ENCODE peak calls at places on chromosomes 12 and 14, in ten cellular contexts. W, U, G, V, D, A, F, M, R and S are unnamed samples. For H3K4me1, the result is how much of the 10 kb centered on the place peaks cover.

GRCh38 chr12:38934696-38935095 is 29.3 kb upstream of the CPNE8 start:
- DNase-seq in W (no peak), U (no peak), G (no peak), V (no peak), D (no peak), A (no peak), F (no peak), M (no peak), R (no peak), S (no peak)

GRCh38 chr14:58941666-58942065 is 246.8 kb upstream of the DAAM1 start:
- DNase-seq in W (no peak), U (no peak), G (no peak), V (no peak), D (no peak), A (no peak), F (no peak), M (no peak), R (peak), S (no peak)

GRCh38 chr14:92675421-92675820 is 73.0 kb downstream of the LGMN start:
- DNase-seq in W (no peak), U (no peak), G (no peak), V (no peak), D (no peak), A (no peak), F (no peak), M (no peak), R (no peak), S (no peak)

GRCh38 chr14:105365681-105366080 is 32.7 kb upstream of the TEX22 start:
- DNase-seq in W (peak), U (no peak), G (no peak), V (no peak), D (no peak), A (no peak), F (no peak), M (no peak), R (no peak), S (no peak)

GRCh38 chr14:74712499-74713394 is at the start of the genes AREL1 and FCF1:
- DNase-seq in W (peak), U (peak), G (peak), V (peak), D (peak), A (peak), F (peak), M (peak), R (peak), S (peak)

GRCh38 chr14:58947816-58948440 is 240.5 kb upstream of the DAAM1 start:
- DNase-seq in W (no peak), U (no peak), G (no peak), V (no peak), D (no peak), A (no peak), F (no peak), M (no peak), R (no peak), S (no peak)

GRCh38 chr14:101225729-101226152 is 322.2 kb upstream of the RTL1 start:
- DNase-seq in W (no peak), U (peak), G (no peak), V (no peak), D (no peak), A (no peak), F (no peak), M (no peak), R (no peak), S (no peak)

GRCh38 chr14:31037709-31038221 is 11.6 kb upstream of the STRN3 start:
- DNase-seq in W (no peak), U (no peak), G (no peak), V (no peak), D (no peak), A (no peak), F (no peak), M (no peak), R (no peak), S (no peak)

GRCh38 chr12:49692851-49693250 is 14.4 kb downstream of the FMNL3 start:
- DNase-seq in W (no peak), U (no peak), G (no peak), V (no peak), D (no peak), A (no peak), F (no peak), M (no peak), R (no peak), S (no peak)

GRCh38 chr12:132438139-132438700 is 51.7 kb upstream of the FBRSL1 start:
- DNase-seq in W (no peak), U (no peak), G (no peak), V (no peak), D (no peak), A (no peak), F (no peak), M (no peak), R (no peak), S (no peak)

GRCh38 chr14:80621701-80622100 is 319.8 kb downstream of the CEP128 start:
- DNase-seq in W (no peak), U (no peak), G (no peak), V (no peak), D (no peak), A (no peak), F (no peak), M (no peak), R (peak), S (no peak)

GRCh38 chr12:29672580-29672979 is 111.2 kb downstream of the TMTC1 start:
- DNase-seq in W (no peak), U (no peak), G (no peak), V (no peak), D (no peak), A (no peak), F (no peak), M (no peak), R (no peak), S (no peak)

GRCh38 chr14:50725761-50726160 is 57.7 kb upstream of the SAV1 start:
- DNase-seq in W (no peak), U (no peak), G (no peak), V (no peak), D (no peak), A (no peak), F (no peak), M (no peak), R (no peak), S (no peak)

DNA sequence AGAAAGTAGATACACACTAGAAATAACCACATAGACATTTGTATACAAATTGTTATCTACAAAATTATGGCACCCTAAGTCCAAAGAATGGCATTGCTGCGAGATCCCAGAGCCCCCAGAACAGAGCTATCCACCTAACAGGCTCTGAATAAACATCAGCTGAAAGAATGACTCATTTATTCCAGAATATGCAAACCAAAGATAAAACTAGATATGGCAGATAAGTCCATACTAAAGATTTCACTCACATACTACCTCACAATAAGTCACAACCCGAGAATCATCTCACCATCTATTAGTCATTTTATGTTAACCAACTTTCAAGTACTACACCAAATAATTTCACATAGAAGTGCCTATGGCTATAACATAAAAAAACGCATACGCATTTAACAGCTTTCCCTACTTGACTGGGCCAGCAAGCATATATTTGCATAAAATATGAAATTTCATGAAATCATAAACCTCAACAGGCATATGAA is 5.6 kb downstream of the CNIH1 start:
- DNase-seq in W (no peak), U (no peak), G (no peak), V (no peak), D (no peak), A (no peak), F (no peak), M (no peak), R (peak), S (no peak)
- H3K4me1 ChIP-seq in W (half or more), U (under half), G (under half), V (under half), D (under half), A (under half), F (under half), M (under half), R (under half), S (under half)

DNA sequence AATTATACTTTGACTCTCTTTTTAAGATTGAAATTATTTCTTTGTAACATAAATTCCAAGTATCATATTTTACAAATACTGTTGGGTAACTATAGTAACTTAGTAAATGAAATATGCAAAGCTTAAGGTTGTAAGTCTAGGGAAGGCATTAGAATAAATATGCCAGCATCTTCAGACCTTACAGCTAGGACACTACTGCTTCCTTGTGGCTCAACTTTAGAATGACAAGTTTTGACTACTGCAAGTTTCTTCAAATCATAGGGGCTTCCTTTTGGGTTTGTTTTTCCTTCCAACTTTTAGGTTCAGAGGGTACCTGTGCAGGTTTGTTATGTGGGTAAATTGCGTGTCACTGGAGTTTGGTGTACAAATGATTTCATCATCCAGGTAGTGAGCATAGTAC is 17.7 kb upstream of the ANP32D start:
- DNase-seq in W (no peak), U (no peak), G (no peak), V (no peak), D (no peak), A (no peak), F (no peak), M (no peak), R (peak), S (no peak)
- TF ChIP-seq CTCF in W (peak), U (peak), G (peak), V (peak), D (peak), A (peak), F (no peak), M (peak), R (peak), S (peak)

GRCh38 chr12:97572220-97572619 is 109.6 kb downstream of the RMST start:
- DNase-seq in W (no peak), U (no peak), G (no peak), V (no peak), D (no peak), A (no peak), F (no peak), M (no peak), R (no peak), S (no peak)
- H3K4me1 ChIP-seq in W (under half), U (under half), G (under half), V (under half), D (under half), A (under half), F (under half), M (under half), R (under half), S (under half)

DNA sequence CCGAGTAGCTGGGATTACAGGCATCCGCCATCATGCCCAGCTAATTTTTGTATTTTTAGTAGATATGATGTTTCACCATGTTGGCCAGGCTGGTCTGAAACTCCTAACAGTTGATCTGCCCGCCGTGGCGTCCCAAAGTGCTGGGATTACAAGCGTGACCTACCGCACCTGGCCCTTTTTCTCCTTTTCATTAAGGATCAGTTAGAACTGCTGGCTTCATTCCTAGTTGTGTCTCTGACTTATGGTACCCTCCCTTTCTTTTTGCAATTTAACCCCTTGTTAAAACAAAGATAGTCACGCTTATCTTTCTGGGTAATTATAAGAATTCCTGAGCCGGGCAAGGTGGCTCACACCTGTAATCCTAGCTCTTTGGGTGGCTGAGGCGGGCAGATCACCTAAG is 14.3 kb downstream of the SAMD15 start:
- DNase-seq in W (no peak), U (no peak), G (no peak), V (no peak), D (no peak), A (no peak), F (no peak), M (no peak), R (no peak), S (no peak)
- TF ChIP-seq CTCF in W (no peak), U (no peak), G (no peak), V (no peak), D (no peak), A (no peak), F (no peak), M (no peak), R (no peak), S (no peak)

DNA sequence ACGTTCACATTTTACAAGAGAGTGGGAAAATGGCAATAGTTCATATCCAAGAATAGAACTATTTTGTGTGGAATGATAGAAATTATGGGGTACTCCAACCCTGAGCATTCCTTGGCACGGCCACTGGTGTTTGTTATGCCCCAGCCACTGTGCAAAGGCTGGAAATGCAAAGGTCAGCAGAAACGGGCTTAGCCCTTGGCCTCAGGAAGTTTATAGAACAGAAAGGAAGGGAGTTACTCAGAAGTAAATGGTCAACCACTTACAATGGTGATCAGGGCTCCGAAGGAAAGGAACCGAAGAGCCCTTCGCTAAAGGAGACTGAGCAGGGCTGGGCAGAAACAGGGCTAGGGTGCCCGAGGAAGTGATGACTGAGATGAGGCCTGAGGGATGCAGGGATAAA is 45.1 kb downstream of the KICS2 start:
- DNase-seq in W (no peak), U (no peak), G (no peak), V (no peak), D (no peak), A (no peak), F (no peak), M (no peak), R (no peak), S (no peak)
- H3K4me1 ChIP-seq in W (under half), U (under half), G (under half), V (under half), D (under half), A (under half), F (under half), M (under half), R (under half), S (under half)

GRCh38 chr12:108234155-108234554 is 105.0 kb downstream of the CMKLR1 start:
- DNase-seq in W (no peak), U (no peak), G (no peak), V (no peak), D (no peak), A (peak), F (no peak), M (no peak), R (no peak), S (peak)
- TF ChIP-seq CTCF in W (peak), U (peak), G (peak), V (peak), D (no peak), A (no peak), F (no peak), M (no peak), R (no peak), S (peak)

GRCh38 chr12:3089588-3089987 is 12.4 kb downstream of the TSPAN9 start:
- DNase-seq in W (no peak), U (no peak), G (no peak), V (no peak), D (no peak), A (no peak), F (no peak), M (no peak), R (no peak), S (no peak)

GRCh38 chr12:3087758-3088157 is 10.6 kb downstream of the TSPAN9 start:
- DNase-seq in W (no peak), U (no peak), G (no peak), V (no peak), D (no peak), A (no peak), F (no peak), M (no peak), R (no peak), S (no peak)

GRCh38 chr12:3086729-3087323 is 9.6 kb downstream of the TSPAN9 start:
- DNase-seq in W (no peak), U (no peak), G (no peak), V (no peak), D (no peak), A (no peak), F (no peak), M (no peak), R (no peak), S (no peak)

GRCh38 chr12:3090238-3091029 is 13.3 kb downstream of the TSPAN9 start:
- DNase-seq in W (no peak), U (no peak), G (no peak), V (no peak), D (no peak), A (peak), F (no peak), M (no peak), R (no peak), S (no peak)

DNA sequence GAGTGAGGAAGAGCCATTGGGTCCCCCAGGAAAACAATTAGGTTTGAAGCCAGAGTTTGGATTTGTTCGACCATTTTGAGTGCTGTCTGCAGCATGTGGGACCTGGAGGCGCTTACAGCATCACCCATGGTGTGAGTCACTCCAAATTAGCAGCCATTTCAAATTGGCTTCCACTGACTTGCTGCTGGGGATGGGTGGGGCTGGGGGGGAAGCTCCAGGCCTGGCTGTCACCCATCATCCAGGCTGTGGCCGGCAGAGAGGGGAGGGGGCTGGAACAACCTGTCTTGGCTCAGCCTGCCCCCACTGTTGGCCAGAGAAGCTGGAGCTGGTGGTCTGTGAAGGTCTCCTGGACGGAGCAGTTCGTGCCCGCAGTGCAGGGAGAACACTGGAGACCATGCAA is 11.1 kb downstream of the TSPAN9 start:
- DNase-seq in W (no peak), U (no peak), G (no peak), V (no peak), D (no peak), A (no peak), F (no peak), M (no peak), R (no peak), S (no peak)
- H3K4me1 ChIP-seq in W (under half), U (under half), G (under half), V (under half), D (under half), A (under half), F (under half), M (under half), R (under half), S (under half)

GRCh38 chr12:57817261-57817989 is 1.1 kb downstream of the AVIL start:
- DNase-seq in W (no peak), U (no peak), G (no peak), V (no peak), D (peak), A (no peak), F (no peak), M (no peak), R (no peak), S (peak)

GRCh38 chr12:57816001-57816854 is 2.3 kb downstream of the AVIL start:
- DNase-seq in W (no peak), U (no peak), G (no peak), V (no peak), D (no peak), A (peak), F (no peak), M (no peak), R (no peak), S (no peak)

GRCh38 chr12:57816855-57817151 is 1.7 kb downstream of the AVIL start:
- DNase-seq in W (peak), U (peak), G (peak), V (no peak), D (peak), A (no peak), F (no peak), M (no peak), R (no peak), S (peak)

GRCh38 chr12:57813971-57814771 is 4.4 kb downstream of the AVIL start:
- DNase-seq in W (no peak), U (no peak), G (no peak), V (no peak), D (no peak), A (peak), F (no peak), M (no peak), R (no peak), S (no peak)

DNA sequence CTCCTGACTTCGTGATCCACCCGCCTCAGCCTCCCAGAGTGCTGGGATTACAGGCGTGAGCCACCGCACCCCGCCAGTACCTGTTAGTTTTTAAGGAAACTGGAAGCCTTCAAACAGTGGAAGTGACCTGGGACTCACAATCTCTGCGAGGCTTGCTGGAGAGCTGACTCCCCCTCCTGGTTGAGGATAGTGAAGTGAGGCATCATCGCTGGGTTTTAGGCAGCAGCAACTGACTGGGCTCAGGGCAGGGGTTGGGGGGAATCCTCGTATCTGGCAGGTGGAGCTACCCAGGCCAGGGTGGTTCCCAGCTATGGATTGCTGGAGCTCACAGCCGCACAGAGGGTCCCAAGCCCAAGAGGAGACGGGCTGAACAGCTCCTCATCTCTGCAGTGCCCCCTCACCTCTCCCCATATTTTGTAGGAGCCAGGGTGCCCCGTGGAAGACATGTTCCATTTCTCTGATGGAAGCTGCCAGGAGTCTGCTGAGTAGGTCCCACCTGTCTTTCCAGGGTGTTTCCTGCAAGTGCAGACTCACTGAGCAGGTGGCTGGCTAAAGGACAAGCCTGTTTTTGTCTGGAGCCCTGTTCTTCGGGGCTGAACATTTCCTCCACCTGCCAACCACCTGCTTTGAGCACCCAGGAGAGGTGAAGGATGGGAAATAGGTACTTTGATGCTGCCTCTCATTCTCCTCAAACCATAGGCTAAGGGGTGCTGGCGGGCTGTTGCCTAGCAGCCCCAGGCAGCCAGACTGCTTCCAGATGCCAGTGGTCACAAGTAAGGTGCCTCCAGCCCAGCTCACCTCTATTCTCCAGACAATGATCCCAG is 3.1 kb downstream of the AVIL start:
- DNase-seq in W (no peak), U (no peak), G (no peak), V (no peak), D (no peak), A (peak), F (no peak), M (no peak), R (no peak), S (peak)
- TF ChIP-seq CTCF in W (no peak), U (no peak), G (no peak), V (no peak), D (no peak), A (no peak), F (no peak), M (no peak), R (peak), S (no peak)